ENCODE peak calls at places on chromosomes 3 and 15, in four cellular contexts. N is B cell, J is lower leg skin, I is pancreas. P is an unnamed sample.

GRCh38 chr3:426056-426455 is 229.5 kb downstream of the CHL1 start:
- DNase-seq in N (no peak), J (no peak), I (no peak), P (no peak)

GRCh38 chr3:114155370-114155821 is 23.5 kb downstream of the DRD3 start:
- DNase-seq in N (peak), J (no peak), I (no peak), P (peak)

GRCh38 chr15:84781505-84781904 is 33.1 kb downstream of the ZNF592 start:
- DNase-seq in N (no peak), J (no peak), I (no peak), P (no peak)

GRCh38 chr15:50145451-50145872 is 26.4 kb upstream of the ATP8B4 start:
- DNase-seq in N (no peak), J (no peak), I (no peak), P (no peak)

GRCh38 chr3:132660056-132660744 is at the start of gene UBA5:
- DNase-seq in N (peak), J (peak), I (peak), P (peak)

GRCh38 chr3:109903100-109903499 is 565.8 kb upstream of the DPPA4 start:
- DNase-seq in N (no peak), J (no peak), I (no peak), P (no peak)

GRCh38 chr3:98333989-98334606 is 19.6 kb upstream of the OR5K4 start:
- DNase-seq in N (no peak), J (no peak), I (no peak), P (no peak)

GRCh38 chr3:150223090-150223489 is 185.0 kb upstream of the TSC22D2 start:
- DNase-seq in N (no peak), J (peak), I (no peak), P (no peak)

GRCh38 chr3:58049143-58049785 is 41.0 kb downstream of the FLNB start:
- DNase-seq in N (no peak), J (peak), I (peak), P (no peak)

GRCh38 chr3:67192466-67192865 is 194.4 kb downstream of the KBTBD8 start:
- DNase-seq in N (no peak), J (no peak), I (no peak), P (no peak)

GRCh38 chr3:32681811-32682210 is 3.2 kb upstream of the CNOT10 start:
- DNase-seq in N (no peak), J (no peak), I (no peak), P (no peak)

GRCh38 chr3:32685604-32686185 is 707 bp downstream of the CNOT10 start:
- DNase-seq in N (no peak), J (no peak), I (no peak), P (no peak)

GRCh38 chr3:32684029-32684799 is 774 bp upstream of the CNOT10 start:
- DNase-seq in N (no peak), J (no peak), I (no peak), P (no peak)

GRCh38 chr3:32686713-32687112 is 1.7 kb downstream of the CNOT10 start:
- DNase-seq in N (no peak), J (no peak), I (no peak), P (no peak)

DNA sequence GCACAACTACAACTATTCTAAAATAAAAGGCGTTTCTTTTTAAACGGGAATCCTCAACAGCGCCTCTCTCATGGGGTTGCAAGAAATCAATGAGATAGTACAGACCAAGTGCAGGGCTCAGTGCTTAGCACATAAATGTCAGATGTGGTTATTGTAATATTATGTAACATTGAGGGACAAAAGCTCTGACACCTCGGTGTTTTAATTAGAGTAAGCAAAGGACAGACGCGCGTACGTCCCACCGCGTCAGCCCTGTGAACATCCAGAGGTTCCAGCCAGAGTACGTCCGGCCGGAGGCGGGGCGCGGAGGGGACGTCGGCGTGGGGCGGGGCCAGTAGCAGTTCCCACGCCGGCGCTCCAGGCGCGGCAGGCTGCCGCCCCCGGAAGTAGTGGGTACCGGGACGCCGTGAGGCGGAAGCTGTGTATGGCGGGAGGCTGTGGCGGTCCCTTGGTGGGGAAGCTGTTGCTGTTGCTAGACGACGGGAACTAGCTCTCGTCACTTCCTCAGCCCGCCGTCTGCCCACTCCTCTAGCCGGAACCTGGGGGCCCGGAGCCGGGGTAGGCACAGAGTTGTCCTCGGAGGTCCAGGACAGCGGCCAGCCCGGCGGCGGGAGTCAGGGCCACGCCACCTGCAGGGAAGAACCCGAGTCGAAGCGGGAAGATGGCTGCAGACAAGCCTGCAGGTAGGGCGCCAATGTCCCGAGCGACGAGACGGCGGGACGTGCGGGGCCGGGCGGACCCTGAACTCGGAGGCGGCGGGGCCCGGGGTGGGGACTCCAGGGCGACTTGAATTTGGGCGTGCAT is at the start of gene CNOT10:
- DNase-seq in N (peak), J (peak), I (peak), P (peak)
- TF ChIP-seq CTCF in N (no peak), J (no peak), I (no peak), P (peak)

DNA sequence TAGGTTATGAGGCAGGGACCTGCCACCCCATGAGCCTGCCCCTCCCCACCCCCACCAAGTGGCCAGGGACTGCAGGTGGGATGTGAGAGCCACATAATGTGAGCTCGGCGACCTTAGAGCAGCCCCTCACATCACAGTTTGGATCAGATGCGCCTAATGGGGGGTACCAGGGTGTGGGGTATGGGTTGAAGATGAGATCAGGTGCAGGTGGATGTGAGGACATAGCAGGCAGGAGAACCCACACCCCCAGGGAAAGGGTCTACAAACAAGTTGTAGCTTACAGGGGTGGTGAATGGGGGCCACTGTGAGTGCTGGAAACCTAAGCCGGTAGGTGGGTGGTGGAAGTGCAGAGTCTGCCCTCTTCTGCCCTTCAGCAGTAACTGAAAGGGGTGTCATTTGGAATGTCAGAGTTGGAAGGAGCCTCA is 94.0 kb downstream of the CORO2B start:
- DNase-seq in N (no peak), J (peak), I (no peak), P (no peak)
- TF ChIP-seq CTCF in N (no peak), J (no peak), I (no peak), P (no peak)

DNA sequence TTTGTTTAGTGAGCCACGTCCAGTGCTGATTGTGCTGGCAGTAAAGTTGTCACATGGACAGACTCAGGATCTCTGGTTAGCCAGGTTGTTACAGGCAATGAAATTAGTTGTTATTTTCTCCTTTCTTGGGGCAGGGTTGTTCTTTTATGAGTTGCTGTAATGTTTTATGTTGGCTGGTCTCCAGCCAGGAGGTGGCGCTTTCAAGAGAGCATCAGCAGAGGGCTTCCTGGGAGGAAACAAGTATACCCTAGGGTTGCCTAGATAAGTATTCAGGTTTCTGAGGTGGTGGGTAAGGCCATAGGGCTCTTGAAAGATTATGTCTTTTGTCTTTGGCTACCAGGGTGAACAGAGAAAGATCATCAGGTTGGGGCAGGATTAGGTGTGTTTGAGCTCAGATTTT is 14.5 kb upstream of the CFAP20DC start:
- DNase-seq in N (no peak), J (no peak), I (no peak), P (no peak)
- TF ChIP-seq CTCF in N (no peak), J (no peak), I (no peak), P (no peak)

DNA sequence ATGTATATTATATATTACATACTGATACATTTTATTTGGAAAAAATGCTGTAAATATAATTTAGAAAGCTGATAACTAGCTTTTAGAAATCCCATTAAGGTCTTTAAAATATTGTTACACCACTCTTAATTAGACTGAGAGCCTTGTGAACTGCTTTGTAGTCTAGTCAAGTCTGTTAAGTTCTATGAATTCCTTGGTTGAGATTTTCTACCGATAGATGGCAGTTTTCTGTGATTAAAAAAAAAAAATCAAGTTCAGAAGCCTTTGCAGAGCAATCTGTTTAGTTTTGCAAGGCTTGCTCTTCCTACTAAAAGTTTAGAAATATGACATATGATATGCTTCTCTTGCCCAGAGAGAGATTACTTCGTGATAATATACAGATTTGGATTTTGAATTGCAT is 60.4 kb upstream of the SLITRK3 start:
- DNase-seq in N (no peak), J (no peak), I (no peak), P (no peak)
- TF ChIP-seq CTCF in N (no peak), J (no peak), I (no peak), P (no peak)

GRCh38 chr3:41075958-41076357 is 123.3 kb upstream of the CTNNB1 start:
- DNase-seq in N (no peak), J (no peak), I (no peak), P (no peak)
- TF ChIP-seq CTCF in N (no peak), J (no peak), I (no peak), P (no peak)

GRCh38 chr3:191139771-191140170 is 59.3 kb upstream of the OSTN start:
- DNase-seq in N (no peak), J (no peak), I (no peak), P (no peak)

GRCh38 chr3:191135175-191135574 is 63.9 kb upstream of the OSTN start:
- DNase-seq in N (no peak), J (no peak), I (no peak), P (no peak)

GRCh38 chr3:191133359-191133758 is 65.7 kb upstream of the OSTN start:
- DNase-seq in N (no peak), J (no peak), I (no peak), P (no peak)

GRCh38 chr3:191138937-191139336 is 60.1 kb upstream of the OSTN start:
- DNase-seq in N (no peak), J (no peak), I (no peak), P (no peak)

DNA sequence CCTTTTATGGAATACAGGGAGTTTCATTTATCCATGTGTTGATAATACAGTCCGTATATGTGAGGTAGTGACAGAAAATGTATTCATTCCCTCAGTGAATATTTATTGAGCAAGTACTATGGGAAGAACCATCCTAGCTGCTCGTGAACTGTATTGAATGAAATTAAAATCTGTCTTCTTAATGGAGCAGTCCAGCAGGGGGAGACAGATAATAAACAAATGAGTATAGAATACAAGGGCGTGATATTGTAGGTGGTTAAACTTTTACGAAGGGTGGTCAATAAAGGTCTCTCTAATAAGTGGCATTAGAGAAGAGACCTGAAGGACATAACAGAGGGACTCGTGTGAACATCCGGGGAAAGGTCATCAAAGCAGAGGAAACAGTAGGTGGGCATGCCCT is 62.7 kb upstream of the OSTN start:
- DNase-seq in N (no peak), J (no peak), I (no peak), P (no peak)
- TF ChIP-seq CTCF in N (peak), J (no peak), I (no peak), P (peak)

DNA sequence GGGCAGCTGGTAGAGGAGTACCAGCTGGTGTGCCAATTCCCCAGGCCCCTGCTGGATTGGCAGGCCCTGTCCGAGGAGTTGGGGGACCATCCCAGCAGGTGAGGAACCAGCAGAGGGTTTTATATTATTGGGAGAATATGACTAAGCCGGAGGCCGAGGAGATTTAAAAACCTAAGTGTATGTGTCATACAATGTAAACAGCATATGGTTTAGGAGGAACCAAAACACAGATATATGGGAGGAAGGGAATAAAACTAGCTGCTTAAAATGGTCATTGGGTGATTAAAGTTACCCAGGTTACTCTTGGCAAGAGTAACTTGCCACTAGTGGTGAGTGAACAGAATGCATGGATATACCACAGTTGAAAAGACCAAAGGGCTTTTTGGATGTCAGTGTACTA is 22.1 kb downstream of the SNRPN start:
- DNase-seq in N (no peak), J (no peak), I (no peak), P (no peak)
- TF ChIP-seq CTCF in N (no peak), J (no peak), I (no peak), P (no peak)

P was measured in neural crest cell.